ENCODE peak calls at places on chromosomes 13 and 19, in seven cellular contexts. One of them, this sample, is unnamed.

GRCh38 chr13:39201075-39201630 is 162.9 kb downstream of the NHLRC3 start:
- DNase-seq in neuronal stem cell: no peak
- DNase-seq in GM23248: no peak
- DNase-seq in endothelial cell of umbilical vein: no peak
- DNase-seq in neural progenitor cell: no peak
- DNase-seq in mesendoderm: peak
- DNase-seq in astrocyte: no peak
- DNase-seq in this sample: no peak

GRCh38 chr19:51071006-51071405 is 6.1 kb upstream of the KLK13 start:
- DNase-seq in neuronal stem cell: no peak
- DNase-seq in GM23248: no peak
- DNase-seq in endothelial cell of umbilical vein: no peak
- DNase-seq in neural progenitor cell: no peak
- DNase-seq in mesendoderm: no peak
- DNase-seq in astrocyte: no peak
- DNase-seq in this sample: no peak

GRCh38 chr13:95607363-95607762 is 37.1 kb downstream of the DZIP1 start:
- DNase-seq in neuronal stem cell: no peak
- DNase-seq in GM23248: peak
- DNase-seq in endothelial cell of umbilical vein: peak
- DNase-seq in neural progenitor cell: no peak
- DNase-seq in mesendoderm: no peak
- DNase-seq in astrocyte: peak
- DNase-seq in this sample: peak

GRCh38 chr19:1252818-1253513 is 4.6 kb downstream of the MIDN start:
- DNase-seq in neuronal stem cell: no peak
- DNase-seq in GM23248: peak
- DNase-seq in endothelial cell of umbilical vein: peak
- DNase-seq in neural progenitor cell: no peak
- DNase-seq in mesendoderm: peak
- DNase-seq in astrocyte: peak
- DNase-seq in this sample: peak

GRCh38 chr13:20219585-20219984 is 12.5 kb downstream of the GJB6 start:
- DNase-seq in neuronal stem cell: no peak
- DNase-seq in GM23248: no peak
- DNase-seq in endothelial cell of umbilical vein: no peak
- DNase-seq in neural progenitor cell: no peak
- DNase-seq in mesendoderm: no peak
- DNase-seq in astrocyte: no peak
- DNase-seq in this sample: no peak

GRCh38 chr13:40200273-40200978 is 466.0 kb downstream of the FOXO1 start:
- DNase-seq in neuronal stem cell: no peak
- DNase-seq in GM23248: no peak
- DNase-seq in endothelial cell of umbilical vein: no peak
- DNase-seq in neural progenitor cell: no peak
- DNase-seq in mesendoderm: no peak
- DNase-seq in astrocyte: no peak
- DNase-seq in this sample: no peak

GRCh38 chr13:86757236-86757978 is 913.8 kb upstream of the SLITRK5 start:
- DNase-seq in neuronal stem cell: no peak
- DNase-seq in GM23248: no peak
- DNase-seq in endothelial cell of umbilical vein: no peak
- DNase-seq in neural progenitor cell: no peak
- DNase-seq in mesendoderm: peak
- DNase-seq in astrocyte: peak
- DNase-seq in this sample: peak

GRCh38 chr19:757811-758668 is 7.1 kb downstream of the MISP start:
- DNase-seq in neuronal stem cell: no peak
- DNase-seq in GM23248: no peak
- DNase-seq in endothelial cell of umbilical vein: no peak
- DNase-seq in neural progenitor cell: no peak
- DNase-seq in mesendoderm: no peak
- DNase-seq in astrocyte: no peak
- DNase-seq in this sample: no peak

GRCh38 chr13:103291693-103292572 is 225.7 kb upstream of the SLC10A2 start:
- DNase-seq in neuronal stem cell: peak
- DNase-seq in GM23248: no peak
- DNase-seq in endothelial cell of umbilical vein: no peak
- DNase-seq in neural progenitor cell: peak
- DNase-seq in mesendoderm: peak
- DNase-seq in astrocyte: no peak
- DNase-seq in this sample: no peak

GRCh38 chr13:85729296-85729695 is 69.9 kb downstream of the SLITRK6 start:
- DNase-seq in neuronal stem cell: no peak
- DNase-seq in GM23248: no peak
- DNase-seq in endothelial cell of umbilical vein: no peak
- DNase-seq in neural progenitor cell: no peak
- DNase-seq in mesendoderm: no peak
- DNase-seq in astrocyte: peak
- DNase-seq in this sample: peak

GRCh38 chr19:18507021-18507726 is 14.7 kb downstream of the ELL start:
- DNase-seq in neuronal stem cell: no peak
- DNase-seq in GM23248: no peak
- DNase-seq in endothelial cell of umbilical vein: peak
- DNase-seq in neural progenitor cell: no peak
- DNase-seq in mesendoderm: no peak
- DNase-seq in astrocyte: no peak
- DNase-seq in this sample: peak

GRCh38 chr13:99064624-99065249 is 86.9 kb upstream of the DOCK9 start:
- DNase-seq in neuronal stem cell: no peak
- DNase-seq in GM23248: no peak
- DNase-seq in endothelial cell of umbilical vein: no peak
- DNase-seq in neural progenitor cell: no peak
- DNase-seq in mesendoderm: no peak
- DNase-seq in astrocyte: no peak
- DNase-seq in this sample: no peak

GRCh38 chr19:52992109-52993004 is 21.4 kb upstream of the ERVV-1 start:
- DNase-seq in neuronal stem cell: no peak
- DNase-seq in GM23248: peak
- DNase-seq in endothelial cell of umbilical vein: peak
- DNase-seq in neural progenitor cell: peak
- DNase-seq in mesendoderm: peak
- DNase-seq in astrocyte: no peak
- DNase-seq in this sample: no peak

GRCh38 chr13:21805733-21806132 is 134.9 kb downstream of the FGF9 start:
- DNase-seq in neuronal stem cell: no peak
- DNase-seq in GM23248: no peak
- DNase-seq in endothelial cell of umbilical vein: no peak
- DNase-seq in neural progenitor cell: no peak
- DNase-seq in mesendoderm: no peak
- DNase-seq in astrocyte: no peak
- DNase-seq in this sample: no peak

GRCh38 chr13:22114630-22115311 is 443.9 kb downstream of the FGF9 start:
- DNase-seq in neuronal stem cell: no peak
- DNase-seq in GM23248: peak
- DNase-seq in endothelial cell of umbilical vein: no peak
- DNase-seq in neural progenitor cell: no peak
- DNase-seq in mesendoderm: no peak
- DNase-seq in astrocyte: no peak
- DNase-seq in this sample: peak

GRCh38 chr19:7076151-7076550 is 6.6 kb downstream of the ZNF557 start:
- DNase-seq in neuronal stem cell: no peak
- DNase-seq in GM23248: no peak
- DNase-seq in endothelial cell of umbilical vein: no peak
- DNase-seq in neural progenitor cell: no peak
- DNase-seq in mesendoderm: no peak
- DNase-seq in astrocyte: no peak
- DNase-seq in this sample: no peak

GRCh38 chr19:32287811-32288227 is 57.6 kb upstream of the ZNF507 start:
- DNase-seq in neuronal stem cell: peak
- DNase-seq in GM23248: peak
- DNase-seq in endothelial cell of umbilical vein: peak
- DNase-seq in neural progenitor cell: peak
- DNase-seq in mesendoderm: peak
- DNase-seq in astrocyte: peak
- DNase-seq in this sample: peak

GRCh38 chr13:81659984-81660383 is 1319.1 kb upstream of the SPRY2 start:
- DNase-seq in neuronal stem cell: no peak
- DNase-seq in GM23248: no peak
- DNase-seq in endothelial cell of umbilical vein: no peak
- DNase-seq in neural progenitor cell: no peak
- DNase-seq in mesendoderm: no peak
- DNase-seq in astrocyte: no peak
- DNase-seq in this sample: no peak

GRCh38 chr13:31896427-31896826 is 135.1 kb upstream of the FRY start:
- DNase-seq in neuronal stem cell: no peak
- DNase-seq in GM23248: peak
- DNase-seq in endothelial cell of umbilical vein: no peak
- DNase-seq in neural progenitor cell: peak
- DNase-seq in mesendoderm: peak
- DNase-seq in astrocyte: peak
- DNase-seq in this sample: peak

GRCh38 chr13:100674363-100674847 is at the start of gene TMTC4:
- DNase-seq in neuronal stem cell: peak
- DNase-seq in GM23248: no peak
- DNase-seq in endothelial cell of umbilical vein: no peak
- DNase-seq in neural progenitor cell: peak
- DNase-seq in mesendoderm: peak
- DNase-seq in astrocyte: no peak
- DNase-seq in this sample: no peak

GRCh38 chr13:59494560-59494970 is 669.2 kb downstream of the DIAPH3 start:
- DNase-seq in neuronal stem cell: no peak
- DNase-seq in GM23248: peak
- DNase-seq in endothelial cell of umbilical vein: peak
- DNase-seq in neural progenitor cell: no peak
- DNase-seq in mesendoderm: no peak
- DNase-seq in astrocyte: peak
- DNase-seq in this sample: peak

GRCh38 chr19:5643060-5643459 is 20.2 kb downstream of the SAFB start:
- DNase-seq in neuronal stem cell: no peak
- DNase-seq in GM23248: no peak
- DNase-seq in endothelial cell of umbilical vein: no peak
- DNase-seq in neural progenitor cell: no peak
- DNase-seq in mesendoderm: no peak
- DNase-seq in astrocyte: no peak
- DNase-seq in this sample: no peak

GRCh38 chr19:5644051-5644450 is 21.2 kb downstream of the SAFB start:
- DNase-seq in neuronal stem cell: no peak
- DNase-seq in GM23248: peak
- DNase-seq in endothelial cell of umbilical vein: no peak
- DNase-seq in neural progenitor cell: no peak
- DNase-seq in mesendoderm: no peak
- DNase-seq in astrocyte: no peak
- DNase-seq in this sample: peak

GRCh38 chr19:5645409-5645808 is 22.5 kb downstream of the SAFB start:
- DNase-seq in neuronal stem cell: no peak
- DNase-seq in GM23248: no peak
- DNase-seq in endothelial cell of umbilical vein: no peak
- DNase-seq in neural progenitor cell: no peak
- DNase-seq in mesendoderm: no peak
- DNase-seq in astrocyte: no peak
- DNase-seq in this sample: no peak

GRCh38 chr19:5641171-5641570 is 18.3 kb downstream of the SAFB start:
- DNase-seq in neuronal stem cell: no peak
- DNase-seq in GM23248: no peak
- DNase-seq in endothelial cell of umbilical vein: no peak
- DNase-seq in neural progenitor cell: no peak
- DNase-seq in mesendoderm: no peak
- DNase-seq in astrocyte: no peak
- DNase-seq in this sample: no peak

DNA sequence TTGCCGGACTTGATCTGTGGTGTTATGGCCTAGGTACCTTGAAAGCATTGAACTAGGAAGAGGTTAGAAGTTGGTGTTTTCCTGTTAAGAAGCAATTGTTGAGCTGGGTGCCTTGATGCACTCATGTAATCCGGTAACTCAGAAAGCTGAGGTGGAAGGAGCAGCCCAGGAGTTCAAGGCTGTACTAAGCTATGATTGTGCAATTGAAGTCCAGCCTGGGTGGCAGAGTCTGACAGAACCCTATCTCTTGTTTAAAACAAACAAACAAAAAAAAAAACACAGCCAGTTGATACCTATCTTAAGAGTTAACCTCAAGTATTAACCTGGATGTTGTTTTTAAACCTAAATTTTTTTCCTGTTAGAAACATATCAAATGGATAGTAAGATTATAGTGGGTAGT is 19.3 kb downstream of the SAFB start:
- DNase-seq in neuronal stem cell: no peak
- DNase-seq in GM23248: no peak
- DNase-seq in endothelial cell of umbilical vein: no peak
- DNase-seq in neural progenitor cell: no peak
- DNase-seq in mesendoderm: no peak
- DNase-seq in astrocyte: no peak
- DNase-seq in this sample: no peak
- H3K4me3 ChIP-seq in neuronal stem cell: no peak
- H3K4me3 ChIP-seq in GM23248: no peak
- H3K4me3 ChIP-seq in endothelial cell of umbilical vein: no peak
- H3K4me3 ChIP-seq in neural progenitor cell: no peak
- H3K4me3 ChIP-seq in mesendoderm: no peak
- H3K4me3 ChIP-seq in astrocyte: no peak
- H3K4me3 ChIP-seq in this sample: no peak

GRCh38 chr13:25973576-25973975 is 78.2 kb downstream of the SHISA2 start:
- DNase-seq in neuronal stem cell: no peak
- DNase-seq in GM23248: no peak
- DNase-seq in endothelial cell of umbilical vein: no peak
- DNase-seq in neural progenitor cell: no peak
- DNase-seq in mesendoderm: no peak
- DNase-seq in astrocyte: no peak
- DNase-seq in this sample: no peak
- H3K9ac ChIP-seq in neuronal stem cell: no peak
- H3K9ac ChIP-seq in GM23248: no peak
- H3K9ac ChIP-seq in endothelial cell of umbilical vein: no peak
- H3K9ac ChIP-seq in neural progenitor cell: no peak
- H3K9ac ChIP-seq in mesendoderm: no peak
- H3K9ac ChIP-seq in astrocyte: no peak
- H3K9ac ChIP-seq in this sample: no peak

DNA sequence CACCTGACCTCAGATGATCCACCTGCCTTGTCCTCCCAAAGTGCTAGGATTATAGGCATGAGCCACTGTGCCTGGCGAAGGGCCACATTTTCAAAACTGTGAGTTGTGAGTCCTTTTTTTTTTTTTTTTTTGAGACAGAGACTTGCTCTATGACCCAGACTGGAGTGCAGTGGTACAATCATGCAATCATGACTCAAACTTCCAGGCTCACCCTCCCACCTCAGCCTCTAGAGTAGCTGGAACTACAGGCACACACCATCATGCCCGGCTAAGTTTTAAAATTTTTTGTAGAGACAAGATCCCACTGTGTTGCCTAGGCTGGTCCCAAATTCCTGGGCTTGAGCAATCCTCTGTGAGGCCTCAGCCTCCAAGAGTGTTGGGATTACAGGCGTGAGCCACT is 3.8 kb upstream of the MYPOP start:
- DNase-seq in neuronal stem cell: no peak
- DNase-seq in GM23248: peak
- DNase-seq in endothelial cell of umbilical vein: no peak
- DNase-seq in neural progenitor cell: no peak
- DNase-seq in mesendoderm: no peak
- DNase-seq in astrocyte: no peak
- DNase-seq in this sample: peak
- H3K4me2 ChIP-seq in neuronal stem cell: no peak
- H3K4me2 ChIP-seq in GM23248: no peak
- H3K4me2 ChIP-seq in endothelial cell of umbilical vein: no peak
- H3K4me2 ChIP-seq in neural progenitor cell: no peak
- H3K4me2 ChIP-seq in mesendoderm: no peak
- H3K4me2 ChIP-seq in astrocyte: no peak
- H3K4me2 ChIP-seq in this sample: no peak

DNA sequence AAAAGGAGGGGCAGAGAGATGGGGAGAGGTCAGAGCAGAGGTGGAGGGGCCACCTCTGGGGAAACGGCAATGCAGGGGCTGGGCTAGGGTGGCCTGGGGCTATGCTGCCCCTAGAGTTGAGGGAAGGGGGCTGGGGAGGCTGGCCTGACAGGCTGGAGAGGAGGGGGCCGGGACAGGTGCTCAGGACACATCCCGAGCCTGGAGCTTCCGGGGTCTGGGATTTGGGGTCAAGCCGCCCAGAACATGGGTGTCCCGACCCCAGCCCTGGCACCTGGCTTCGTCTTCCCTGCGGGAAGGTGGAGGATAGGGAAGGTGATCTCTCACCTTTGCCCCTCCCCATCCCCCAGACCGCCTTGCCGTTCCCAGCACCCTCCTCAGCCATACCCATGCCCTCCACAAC is 12.6 kb upstream of the ASF1B start:
- DNase-seq in neuronal stem cell: no peak
- DNase-seq in GM23248: no peak
- DNase-seq in endothelial cell of umbilical vein: no peak
- DNase-seq in neural progenitor cell: no peak
- DNase-seq in mesendoderm: no peak
- DNase-seq in astrocyte: no peak
- DNase-seq in this sample: no peak
- H3K4me3 ChIP-seq in neuronal stem cell: no peak
- H3K4me3 ChIP-seq in GM23248: peak
- H3K4me3 ChIP-seq in endothelial cell of umbilical vein: no peak
- H3K4me3 ChIP-seq in neural progenitor cell: no peak
- H3K4me3 ChIP-seq in mesendoderm: no peak
- H3K4me3 ChIP-seq in astrocyte: no peak
- H3K4me3 ChIP-seq in this sample: no peak